ENCODE peak calls at places on chromosome 19, in four cellular contexts. U is AG04449, C is neuronal stem cell, Y is lung. M is an unnamed sample.

GRCh38 chr19:13987101-13987890 is 18.8 kb downstream of the RFX1 start:
- DNase-seq in Y (peak; percentile 67), U (no peak), C (no peak), M (peak; percentile 33)

GRCh38 chr19:44212865-44213346 is 574 bp downstream of the ZNF227 start:
- DNase-seq in Y (no peak), U (no peak), C (no peak), M (peak; percentile 58)

GRCh38 chr19:36225219-36225892 is 10.4 kb downstream of the ZNF146 start:
- DNase-seq in Y (no peak), C (no peak), U (no peak), M (peak; percentile 72)

GRCh38 chr19:33459691-33460090 is 61.9 kb downstream of the PEPD start:
- DNase-seq in C (no peak), Y (no peak), U (no peak), M (no peak)

GRCh38 chr19:18657590-18658365 is 20.9 kb downstream of the KLHL26 start:
- DNase-seq in U (no peak), C (peak; percentile 51), Y (no peak), M (no peak)

GRCh38 chr19:3481241-3482090 is 1.1 kb upstream of the SMIM24 start:
- DNase-seq in U (no peak), C (no peak), Y (no peak), M (no peak)

GRCh38 chr19:5257155-5258045 is 83.2 kb downstream of the PTPRS start:
- DNase-seq in Y (no peak), C (no peak), U (no peak), M (no peak)

GRCh38 chr19:18634612-18635290 is 2.1 kb upstream of the KLHL26 start:
- DNase-seq in Y (no peak), U (no peak), C (no peak), M (no peak)

GRCh38 chr19:45101796-45102195 is 8.8 kb downstream of the PPP1R37 start:
- DNase-seq in C (no peak), U (no peak), Y (no peak), M (no peak)

GRCh38 chr19:30006206-30006605 is 64.2 kb downstream of the URI1 start:
- DNase-seq in Y (no peak), U (no peak), C (no peak), M (no peak)

GRCh38 chr19:32581704-32582164 is 744 bp downstream of the PDCD5 start:
- DNase-seq in U (no peak), Y (no peak), C (no peak), M (peak; percentile 39)

GRCh38 chr19:4575267-4575793 is 15.8 kb upstream of the SEMA6B start:
- DNase-seq in Y (peak; percentile 42), C (no peak), U (peak; percentile 88), M (peak; percentile 97)

GRCh38 chr19:30160996-30161655 is 211.1 kb upstream of the ZNF536 start:
- DNase-seq in Y (no peak), U (no peak), C (no peak), M (no peak)

GRCh38 chr19:47417107-47417745 is 2.1 kb downstream of the MEIS3 start:
- DNase-seq in U (no peak), Y (no peak), C (no peak), M (no peak)

GRCh38 chr19:9043524-9043923 is 33.3 kb upstream of the MUC16 start:
- DNase-seq in Y (no peak), U (no peak), C (no peak), M (no peak)

GRCh38 chr19:40398417-40399056 is 8.6 kb upstream of the HIPK4 start:
- DNase-seq in U (no peak), Y (peak; percentile 81), C (peak; percentile 58), M (peak; percentile 25)

GRCh38 chr19:44304659-44305193 is at the start of gene ZNF235:
- DNase-seq in U (peak; percentile 82), C (peak; percentile 84), Y (peak; percentile 91), M (peak; percentile 97)

GRCh38 chr19:28855216-28855615 is 357.7 kb downstream of the UQCRFS1 start:
- DNase-seq in U (no peak), Y (no peak), C (no peak), M (no peak)

GRCh38 chr19:16969127-16969526 is 57.5 kb downstream of the CPAMD8 start:
- DNase-seq in C (no peak), U (no peak), Y (no peak), M (no peak)

GRCh38 chr19:55446060-55446459 is 3.0 kb upstream of the SHISA7 start:
- DNase-seq in U (no peak), C (no peak), Y (no peak), M (no peak)

GRCh38 chr19:10421240-10421948 is 1.1 kb downstream of the PDE4A start:
- DNase-seq in U (no peak), Y (no peak), C (no peak), M (no peak)

GRCh38 chr19:8146877-8147575 is 2.4 kb downstream of the FBN3 start:
- DNase-seq in C (no peak), U (no peak), Y (no peak), M (no peak)

GRCh38 chr19:14116918-14117578 is 514 bp downstream of the PRKACA start:
- DNase-seq in Y (peak; percentile 40), C (no peak), U (no peak), M (no peak)

GRCh38 chr19:30361107-30361447 is 11.1 kb upstream of the ZNF536 start:
- DNase-seq in Y (no peak), C (no peak), U (no peak), M (no peak)

GRCh38 chr19:46350758-46351159 is 3.9 kb downstream of the PPP5C start:
- DNase-seq in C (no peak), U (no peak), Y (no peak), M (peak; percentile 63)

GRCh38 chr19:16076154-16076957 is at the start of gene TPM4:
- DNase-seq in U (peak; percentile 79), C (peak; percentile 86), Y (peak; percentile 91), M (peak; percentile 90)

GRCh38 chr19:13623686-13624405 is 117.6 kb upstream of the CACNA1A start:
- DNase-seq in U (no peak), Y (no peak), C (no peak), M (no peak)

GRCh38 chr19:52748336-52748950 is 13.6 kb upstream of the ZNF611 start:
- DNase-seq in C (no peak), U (no peak), Y (no peak), M (peak; percentile 42)

GRCh38 chr19:12626958-12627357 is 16.2 kb downstream of the ZNF791 start:
- DNase-seq in Y (no peak), C (no peak), U (no peak), M (no peak)

GRCh38 chr19:16714702-16715294 is 4.8 kb upstream of the NWD1 start:
- DNase-seq in U (no peak), Y (peak; percentile 56), C (peak; percentile 74), M (peak; percentile 66)

GRCh38 chr19:18645035-18645511 is 8.2 kb downstream of the KLHL26 start:
- DNase-seq in Y (no peak), U (no peak), C (no peak), M (no peak)

GRCh38 chr19:6530385-6531162 is at the start of gene TNFSF9:
- DNase-seq in U (peak; percentile 10), C (peak; percentile 84), Y (peak; percentile 91), M (peak; percentile 86)

GRCh38 chr19:6529937-6530384 is 865 bp upstream of the TNFSF9 start:
- DNase-seq in Y (no peak), U (no peak), C (no peak), M (no peak)

GRCh38 chr19:6527893-6528543 is 2.8 kb upstream of the TNFSF9 start:
- DNase-seq in U (no peak), Y (no peak), C (no peak), M (no peak)

GRCh38 chr19:6528544-6529121 is 2.2 kb upstream of the TNFSF9 start:
- DNase-seq in Y (no peak), C (no peak), U (no peak), M (no peak)

DNA sequence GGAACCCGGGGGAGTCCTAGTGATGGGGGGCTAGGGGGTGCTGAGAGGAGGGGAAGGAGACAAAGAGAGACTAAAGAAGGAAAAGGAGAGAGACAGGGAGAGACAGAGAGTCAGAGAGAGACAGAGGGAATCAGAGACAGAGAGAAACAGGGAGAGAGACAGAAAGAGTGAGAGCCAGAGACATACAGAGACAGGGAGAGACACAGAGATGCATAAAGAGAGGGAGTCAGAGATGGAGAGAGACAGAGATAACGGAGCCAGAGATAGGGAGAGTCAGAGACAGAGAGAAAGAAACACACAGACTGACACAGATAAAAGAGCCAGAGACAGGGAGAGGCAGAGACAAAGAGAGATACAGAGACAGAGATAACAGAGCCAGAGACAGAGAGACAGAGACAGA is 1.5 kb upstream of the TNFSF9 start:
- DNase-seq in U (no peak), Y (no peak), C (no peak), M (no peak)
- H3K4me3 ChIP-seq in U (no peak overlapping the region), Y (no peak overlapping the region), C (no peak overlapping the region), M (no peak overlapping the region)

GRCh38 chr19:41914191-41914834 is 13.9 kb downstream of the ERFL start:
- DNase-seq in U (no peak), C (no peak), Y (no peak), M (no peak)

GRCh38 chr19:41911889-41912731 is 16.1 kb downstream of the ERFL start:
- DNase-seq in U (no peak), C (no peak), Y (no peak), M (no peak)

GRCh38 chr19:41913476-41914190 is 14.6 kb downstream of the ERFL start:
- DNase-seq in C (no peak), U (no peak), Y (no peak), M (no peak)

GRCh38 chr19:41910992-41911888 is 17.0 kb downstream of the ERFL start:
- DNase-seq in U (no peak), Y (no peak), C (no peak), M (no peak)

GRCh38 chr19:41912899-41913475 is 15.3 kb downstream of the ERFL start:
- DNase-seq in U (no peak), Y (no peak), C (no peak), M (no peak)
- H3K4me3 ChIP-seq in U (no peak overlapping the region), Y (no peak overlapping the region), C (no peak overlapping the region), M (no peak overlapping the region)

GRCh38 chr19:50719119-50719435 is 525 bp downstream of the SHANK1 start:
- DNase-seq in Y (no peak), C (no peak), U (no peak), M (no peak)
- H3K4me3 ChIP-seq in Y (no peak overlapping the region), C (peak overlapping the region; percentile 55), U (peak overlapping the region; percentile 62), M (no peak overlapping the region)

GRCh38 chr19:39128511-39129079 is 3.0 kb downstream of the PAK4 start:
- DNase-seq in C (no peak), U (no peak), Y (no peak), M (no peak)
- H3K4me3 ChIP-seq in C (no peak overlapping the region), U (no peak overlapping the region), Y (no peak overlapping the region), M (no peak overlapping the region)

GRCh38 chr19:1285737-1286360 is at the start of gene EFNA2:
- DNase-seq in C (no peak), U (no peak), Y (no peak), M (no peak)
- H3K4me3 ChIP-seq in C (peak within 1 kb of the TSS; percentile 75), U (no peak within 1 kb of the TSS), Y (no peak within 1 kb of the TSS), M (peak within 1 kb of the TSS; percentile 18)

GRCh38 chr19:54439174-54439851 is 9.7 kb upstream of the LENG8 start:
- DNase-seq in Y (no peak), U (no peak), C (no peak), M (peak; percentile 38)
- H3K4me3 ChIP-seq in Y (no peak overlapping the region), U (no peak overlapping the region), C (no peak overlapping the region), M (no peak overlapping the region)

GRCh38 chr19:51549533-51550324 is 18.3 kb upstream of the SIGLEC6 start:
- DNase-seq in U (no peak), C (no peak), Y (peak; percentile 10), M (no peak)

GRCh38 chr19:51551673-51552440 is 19.2 kb upstream of the ZNF175 start:
- DNase-seq in C (no peak), Y (no peak), U (no peak), M (no peak)

GRCh38 chr19:51552996-51553725 is 17.9 kb upstream of the ZNF175 start:
- DNase-seq in C (peak; percentile 79), Y (no peak), U (no peak), M (peak; percentile 48)

GRCh38 chr19:51552608-51552995 is 18.5 kb upstream of the ZNF175 start:
- DNase-seq in U (no peak), C (no peak), Y (no peak), M (no peak)

GRCh38 chr19:51550848-51551672 is 19.6 kb upstream of the SIGLEC6 start:
- DNase-seq in Y (no peak), U (no peak), C (no peak), M (no peak)
- H3K4me3 ChIP-seq in Y (no peak overlapping the region), U (no peak overlapping the region), C (no peak overlapping the region), M (no peak overlapping the region)

M was measured in endothelial cell of umbilical vein.